ENCODE peak calls at places on chromosome 22, in ten cellular contexts. P is activated CD8-positive, alpha-beta memory T cell treated with anti-CD3 and anti-CD28 coated beads, Interleukin-2, amount 10 ng/mL, durations not matched to agents 7 days and 5 days; O is suprapubic skin; R is SJSA1; L is tibial nerve; Z is pancreas; K is NCI-H1092 treated with DMSO at 0.1 percent for 48 hours; Y is NCI-H526; C is HuH-7; U is A549. W is an unnamed sample.

GRCh38 chr22:22143448-22143847 is 101.1 kb upstream of the VPREB1 start:
- DNase-seq in P (no peak), O (no peak), R (no peak), L (no peak), Z (no peak), K (no peak), Y (peak; percentile 84), C (no peak), U (no peak), W (no peak)

GRCh38 chr22:21020802-21021429 is 6.0 kb downstream of the P2RX6 start:
- DNase-seq in P (peak; percentile 58), O (no peak), R (no peak), L (no peak), Z (no peak), K (peak; percentile 27), Y (no peak), C (peak; percentile 91), U (no peak), W (no peak)

GRCh38 chr22:19941365-19942070 is at the start of the genes COMT and TXNRD2:
- DNase-seq in P (peak; percentile 84), O (peak; percentile 80), R (peak; percentile 77), L (peak; percentile 42), Z (peak; percentile 66), K (peak; percentile 51), Y (no peak), C (peak; percentile 80), U (peak; percentile 46), W (no peak)

GRCh38 chr22:43253839-43254238 is 66.9 kb upstream of the TTLL12 start:
- DNase-seq in P (no peak), O (no peak), R (no peak), L (no peak), Z (no peak), K (no peak), Y (no peak), C (no peak), U (no peak), W (no peak)

GRCh38 chr22:44664149-44664548 is 37.9 kb upstream of the PRR5 start:
- DNase-seq in P (peak; percentile 93), O (peak; percentile 74), R (no peak), L (no peak), Z (peak; percentile 59), K (no peak), Y (peak; percentile 32), C (no peak), U (no peak), W (peak; percentile 67)

GRCh38 chr22:47168900-47169800 is 406.7 kb downstream of the TBC1D22A start:
- DNase-seq in P (no peak), O (peak; percentile 45), R (peak; percentile 81), L (peak; percentile 5), Z (no peak), K (no peak), Y (no peak), C (peak; percentile 62), U (peak; percentile 6), W (no peak)

GRCh38 chr22:36734171-36735058 is 30.9 kb upstream of the CACNG2 start:
- DNase-seq in P (no peak), O (no peak), R (no peak), L (no peak), Z (peak; percentile 58), K (no peak), Y (no peak), C (no peak), U (no peak), W (no peak)

GRCh38 chr22:27435839-27436581 is 365.5 kb downstream of the MN1 start:
- DNase-seq in P (no peak), O (no peak), R (no peak), L (peak; percentile 22), Z (no peak), K (peak; percentile 30), Y (peak; percentile 22), C (no peak), U (no peak), W (peak; percentile 74)

GRCh38 chr22:20080445-20080775 is 369 bp downstream of the DGCR8 start:
- DNase-seq in P (peak; percentile 76), O (peak; percentile 78), R (peak; percentile 75), L (no peak), Z (peak; percentile 43), K (peak; percentile 61), Y (no peak), C (peak; percentile 61), U (peak; percentile 50), W (peak; percentile 63)

GRCh38 chr22:49903322-49904039 is 14.8 kb downstream of the ALG12 start:
- DNase-seq in P (no peak), O (no peak), R (no peak), L (no peak), Z (no peak), K (peak; percentile 1), Y (no peak), C (no peak), U (no peak), W (no peak)

GRCh38 chr22:45425101-45425500 is 11.6 kb downstream of the RIBC2 start:
- DNase-seq in P (no peak), O (peak; percentile 48), R (peak; percentile 73), L (no peak), Z (no peak), K (no peak), Y (no peak), C (no peak), U (no peak), W (peak; percentile 28)

GRCh38 chr22:31692186-31692886 is 30.3 kb upstream of the PISD start:
- DNase-seq in P (peak; percentile 52), O (no peak), R (no peak), L (no peak), Z (no peak), K (no peak), Y (no peak), C (no peak), U (no peak), W (no peak)